ENCODE peak calls at places on chromosomes 4 and X, in six cellular contexts. W, N, Z, L, K and S are unnamed samples.

GRCh38 chr4:3679071-3679825 is 86.9 kb upstream of the ADRA2C start:
- DNase-seq in W (no peak), N (no peak), Z (no peak), L (peak), K (no peak), S (no peak)

GRCh38 chr4:30181918-30182317 is 538.3 kb upstream of the PCDH7 start:
- DNase-seq in W (no peak), N (no peak), Z (no peak), L (no peak), K (no peak), S (no peak)

GRCh38 chr4:38943355-38943754 is 75.7 kb downstream of the FAM114A1 start:
- DNase-seq in W (no peak), N (no peak), Z (no peak), L (peak), K (no peak), S (peak)

GRCh38 chrX:53312946-53313745 is 31.8 kb upstream of the IQSEC2 start:
- DNase-seq in W (peak), N (peak), Z (peak), L (peak), K (peak), S (peak)

GRCh38 chr4:132818091-132818490 is 331.0 kb upstream of the PCDH10 start:
- DNase-seq in W (no peak), N (peak), Z (no peak), L (no peak), K (no peak), S (no peak)

GRCh38 chr4:147772056-147772455 is 40.2 kb downstream of the ARHGAP10 start:
- DNase-seq in W (no peak), N (no peak), Z (no peak), L (no peak), K (no peak), S (peak)

GRCh38 chr4:171378323-171378722 is 434.9 kb upstream of the GALNTL6 start:
- DNase-seq in W (no peak), N (no peak), Z (no peak), L (no peak), K (no peak), S (no peak)

GRCh38 chr4:136687118-136687517 is 845.2 kb downstream of the PCDH18 start:
- DNase-seq in W (no peak), N (no peak), Z (no peak), L (no peak), K (peak), S (no peak)

GRCh38 chrX:118726887-118727685 is at the start of gene IL13RA1:
- DNase-seq in W (peak), N (peak), Z (no peak), L (peak), K (peak), S (peak)

GRCh38 chr4:85489273-85489672 is 14.3 kb downstream of the ARHGAP24 start:
- DNase-seq in W (peak), N (no peak), Z (no peak), L (peak), K (no peak), S (peak)

GRCh38 chr4:100988876-100989275 is 358.4 kb downstream of the PPP3CA start:
- DNase-seq in W (no peak), N (no peak), Z (no peak), L (no peak), K (no peak), S (no peak)

GRCh38 chr4:101177146-101177545 is 170.2 kb downstream of the PPP3CA start:
- DNase-seq in W (no peak), N (no peak), Z (no peak), L (no peak), K (no peak), S (no peak)

GRCh38 chrX:140866446-140866845 is 135.9 kb upstream of the SPANXB1 start:
- DNase-seq in W (no peak), N (no peak), Z (no peak), L (no peak), K (no peak), S (no peak)

GRCh38 chr4:18975916-18976610 is 954.5 kb upstream of the LCORL start:
- DNase-seq in W (no peak), N (no peak), Z (no peak), L (no peak), K (no peak), S (no peak)

GRCh38 chrX:24242649-24243556 is 71.0 kb downstream of the SUPT20HL2 start:
- DNase-seq in W (peak), N (no peak), Z (no peak), L (peak), K (peak), S (peak)

GRCh38 chrX:129686422-129686948 is 31.7 kb upstream of the APLN start:
- DNase-seq in W (peak), N (no peak), Z (no peak), L (peak), K (no peak), S (no peak)

GRCh38 chrX:41922125-41922521 is 1.2 kb downstream of the CASK start:
- DNase-seq in W (peak), N (peak), Z (no peak), L (no peak), K (peak), S (no peak)

GRCh38 chr4:2761035-2761923 is 5.1 kb upstream of the TNIP2 start:
- DNase-seq in W (no peak), N (no peak), Z (no peak), L (no peak), K (no peak), S (peak)

GRCh38 chr4:7266525-7267292 is 74.4 kb downstream of the SORCS2 start:
- DNase-seq in W (peak), N (no peak), Z (no peak), L (no peak), K (no peak), S (no peak)

GRCh38 chr4:137768196-137768595 is 235.9 kb upstream of the PCDH18 start:
- DNase-seq in W (no peak), N (no peak), Z (no peak), L (no peak), K (no peak), S (no peak)

GRCh38 chrX:69320116-69320515 is 154.9 kb upstream of the PJA1 start:
- DNase-seq in W (no peak), N (no peak), Z (no peak), L (no peak), K (no peak), S (no peak)